ENCODE peak calls at places on chromosomes 3 and 15, in five cellular contexts. V is fibroblast of lung, C is body of pancreas, J is A549, G is heart left ventricle. R is an unnamed sample.

GRCh38 chr15:69275104-69275670 is 23.5 kb upstream of the PAQR5 start:
- DNase-seq in V (no peak), C (no peak), J (no peak), G (no peak), R (no peak)

GRCh38 chr15:66863382-66864085 is 161.5 kb downstream of the SMAD6 start:
- DNase-seq in V (no peak), C (no peak), J (no peak), G (no peak), R (no peak)

GRCh38 chr15:98715890-98716443 is 67.6 kb downstream of the IGF1R start:
- DNase-seq in V (no peak), C (no peak), J (no peak), G (no peak), R (no peak)

GRCh38 chr3:78913711-78914110 is 854.1 kb downstream of the ROBO1 start:
- DNase-seq in V (no peak), C (no peak), J (no peak), G (no peak), R (no peak)

GRCh38 chr15:52255008-52255407 is 40.6 kb downstream of the MYO5C start:
- DNase-seq in V (peak), C (no peak), J (no peak), G (no peak), R (no peak)

GRCh38 chr3:42153039-42153438 is 61.9 kb downstream of the TRAK1 start:
- DNase-seq in V (no peak), C (no peak), J (no peak), G (no peak), R (no peak)

GRCh38 chr3:171950373-171950772 is 89.0 kb upstream of the FNDC3B start:
- DNase-seq in V (peak), C (no peak), J (peak), G (no peak), R (no peak)

GRCh38 chr15:48536681-48537091 is 108.8 kb downstream of the FBN1 start:
- DNase-seq in V (peak), C (no peak), J (no peak), G (peak), R (no peak)

DNA sequence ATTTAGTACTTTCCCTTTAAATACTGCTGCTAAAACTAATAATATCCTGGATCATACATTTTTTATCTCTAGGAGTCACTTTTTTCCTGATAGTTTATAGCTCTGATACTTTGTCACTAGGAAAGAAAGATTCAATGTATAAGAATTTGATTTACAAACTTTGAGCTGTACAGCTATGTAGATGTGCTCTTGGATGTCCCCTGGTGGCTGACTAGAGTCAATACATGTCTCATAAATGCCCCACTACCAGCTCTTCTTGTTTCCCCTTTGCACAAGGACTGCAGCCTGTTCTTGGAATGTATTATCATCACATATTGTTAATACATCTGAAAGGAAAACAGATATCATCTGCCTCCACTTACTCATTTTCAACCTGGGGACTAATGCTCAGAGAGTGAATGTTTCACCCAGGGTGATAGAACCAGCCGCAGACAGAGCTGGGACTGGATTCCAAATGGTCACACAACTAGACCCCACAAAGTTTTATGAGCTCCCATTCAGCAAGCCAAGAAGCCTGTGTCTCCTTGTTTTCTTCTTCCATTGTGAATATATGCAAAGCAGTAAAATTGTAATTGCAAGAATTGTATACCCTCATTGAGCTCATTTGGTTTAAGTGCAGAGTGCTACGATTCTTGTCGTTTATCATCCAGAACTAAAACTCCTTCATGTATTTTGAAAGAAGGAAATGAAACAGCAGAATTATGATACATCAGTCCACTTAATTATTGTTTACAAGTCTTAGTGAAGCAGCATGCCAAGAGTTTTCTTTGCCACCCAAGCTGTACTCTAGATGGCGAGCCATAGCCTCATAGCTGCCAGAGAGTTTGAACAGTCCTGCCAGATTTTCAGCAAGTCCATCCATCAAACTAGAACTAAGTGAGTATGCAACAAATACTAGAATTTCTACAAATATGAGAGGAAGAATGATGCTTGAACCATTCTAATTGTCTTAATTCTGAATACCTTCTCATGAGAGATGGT is 261.6 kb upstream of the LMCD1 start:
- DNase-seq in V (peak), C (peak), J (peak), G (peak), R (peak)
- TF ChIP-seq CTCF in V (peak), C (peak), J (peak), G (peak), R (peak)

GRCh38 chr15:34056921-34057320 is 17.9 kb upstream of the AVEN start:
- DNase-seq in V (peak), C (no peak), J (no peak), G (no peak), R (no peak)
- H3K4me3 ChIP-seq in V (no peak), C (no peak), J (no peak), G (no peak), R (no peak)

DNA sequence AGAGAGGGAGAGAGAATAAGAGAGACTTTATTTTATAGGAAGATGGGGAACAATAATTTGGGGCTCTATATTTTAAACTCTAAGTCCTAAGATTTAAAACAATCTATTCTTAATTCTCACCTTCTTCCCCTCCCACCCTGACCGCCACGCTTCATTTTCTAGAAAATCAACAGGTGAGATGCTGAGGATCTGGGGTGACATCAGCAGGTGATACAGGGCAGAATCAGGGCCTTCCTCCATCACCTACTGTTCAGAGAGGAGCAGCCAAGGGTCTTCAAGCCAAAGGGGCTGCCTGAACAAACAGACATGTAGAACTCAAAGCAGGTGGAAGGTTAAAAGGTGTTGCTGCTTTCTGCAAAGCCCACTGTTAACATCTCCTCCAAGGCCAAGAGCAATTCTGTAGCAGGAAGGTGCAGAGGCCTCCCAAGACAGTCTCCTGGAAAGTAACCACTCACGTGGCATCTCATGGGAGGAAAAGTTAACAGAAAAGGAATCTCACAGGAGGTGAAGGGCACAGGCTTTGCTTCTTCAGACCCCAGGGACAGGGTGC is 183.6 kb upstream of the TLE3 start:
- DNase-seq in V (no peak), C (peak), J (no peak), G (no peak), R (no peak)
- H3K27ac ChIP-seq in V (no peak), C (no peak), J (no peak), G (no peak), R (peak)

GRCh38 chr3:123750659-123751420 is 133.3 kb downstream of the MYLK start:
- DNase-seq in V (peak), C (no peak), J (peak), G (no peak), R (peak)
- TF ChIP-seq CTCF in V (peak), C (no peak), J (no peak), G (no peak), R (peak)

GRCh38 chr3:13420051-13420816 is at the start of gene NUP210:
- DNase-seq in V (no peak), C (peak), J (peak), G (no peak), R (no peak)
- H3K4me3 ChIP-seq in V (no peak), C (peak), J (peak), G (peak), R (no peak)

GRCh38 chr3:58120075-58120812 is 90.5 kb downstream of the DNASE1L3 start:
- DNase-seq in V (no peak), C (peak), J (no peak), G (no peak), R (no peak)

GRCh38 chr3:58119221-58119620 is 91.6 kb downstream of the DNASE1L3 start:
- DNase-seq in V (no peak), C (no peak), J (no peak), G (no peak), R (no peak)

GRCh38 chr3:58124387-58124786 is 86.4 kb downstream of the DNASE1L3 start:
- DNase-seq in V (no peak), C (no peak), J (no peak), G (no peak), R (no peak)

GRCh38 chr3:58122936-58123700 is 87.7 kb downstream of the DNASE1L3 start:
- DNase-seq in V (no peak), C (no peak), J (no peak), G (no peak), R (no peak)

GRCh38 chr3:58121183-58121582 is 89.6 kb downstream of the DNASE1L3 start:
- DNase-seq in V (no peak), C (no peak), J (no peak), G (no peak), R (no peak)
- H3K27ac ChIP-seq in V (no peak), C (no peak), J (no peak), G (no peak), R (no peak)

DNA sequence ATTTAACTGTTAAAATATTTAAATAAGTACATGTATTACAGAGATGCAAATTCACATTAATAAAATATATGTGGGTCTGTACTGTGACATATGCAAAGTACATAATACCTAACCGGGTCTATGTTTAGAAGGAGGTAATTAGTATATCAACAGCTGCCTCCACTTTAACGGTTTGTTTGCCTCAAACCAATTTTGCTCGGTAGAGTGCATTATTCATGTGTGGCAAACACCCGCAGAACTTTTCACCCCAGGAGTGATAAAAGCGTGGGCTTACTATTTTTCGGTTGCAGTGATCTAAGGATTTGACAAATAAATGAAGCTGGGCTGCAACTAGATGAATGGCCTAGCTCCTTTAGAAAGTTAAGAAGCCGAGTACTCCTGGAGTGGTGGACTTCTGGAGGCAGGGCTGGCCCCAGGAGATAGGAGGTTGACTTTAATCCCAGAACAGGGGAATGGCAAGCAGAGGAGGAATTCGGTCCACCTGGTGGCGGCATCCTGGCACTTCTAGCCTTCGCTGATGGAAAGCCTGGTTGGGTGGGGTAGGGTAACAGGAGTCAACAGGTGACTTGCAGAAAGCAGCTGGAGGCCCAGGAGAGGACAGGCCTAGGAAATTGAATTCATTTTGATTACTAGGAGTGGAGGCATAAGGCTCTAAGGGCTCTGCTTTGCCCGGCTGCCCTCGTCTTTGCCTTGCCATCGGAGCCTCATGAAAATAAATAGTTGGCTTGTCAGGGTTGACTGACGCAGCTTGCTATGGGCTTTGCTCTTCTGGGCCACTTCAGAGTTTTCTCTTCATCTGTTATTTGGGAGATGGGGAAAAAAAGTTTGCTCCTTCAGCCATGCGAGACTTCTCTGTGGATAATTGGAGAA is 2.4 kb downstream of the SLCO3A1 start:
- DNase-seq in V (no peak), C (peak), J (peak), G (no peak), R (no peak)
- TF ChIP-seq CTCF in V (no peak), C (no peak), J (peak), G (peak), R (peak)

GRCh38 chr3:120341658-120342346 is 7.4 kb downstream of the LRRC58 start:
- DNase-seq in V (no peak), C (no peak), J (no peak), G (no peak), R (no peak)
- H3K4me3 ChIP-seq in V (no peak), C (no peak), J (no peak), G (no peak), R (no peak)

DNA sequence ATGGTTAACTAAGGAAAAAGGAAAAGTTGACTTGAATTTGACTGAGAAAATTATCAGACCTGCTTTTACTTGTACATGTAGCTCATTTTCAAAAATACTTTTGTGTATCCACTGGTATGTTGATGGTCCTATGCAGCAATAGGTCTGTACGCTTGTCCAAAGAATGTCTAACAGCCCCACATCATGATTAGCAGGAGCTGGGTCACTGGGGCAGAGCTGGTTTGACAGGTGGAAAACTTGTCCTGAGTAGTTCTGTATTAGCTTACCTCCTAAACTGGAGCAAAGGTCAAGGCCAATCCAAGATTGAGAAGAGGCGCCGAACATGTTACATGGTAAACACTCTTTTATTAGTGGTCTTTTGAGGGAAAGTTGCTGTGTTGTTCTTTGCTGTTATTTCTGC is 50.5 kb downstream of the GAP43 start:
- DNase-seq in V (no peak), C (no peak), J (no peak), G (no peak), R (no peak)
- H3K27ac ChIP-seq in V (no peak), C (no peak), J (no peak), G (no peak), R (no peak)

GRCh38 chr3:149291178-149291577 is 42.3 kb downstream of the TM4SF18 start:
- DNase-seq in V (no peak), C (no peak), J (no peak), G (no peak), R (no peak)
- TF ChIP-seq CTCF in V (peak), C (peak), J (peak), G (no peak), R (peak)

R was measured in AG04450.